ENCODE peak calls at places on chromosomes 1 and 21, in six cellular contexts. L, J, V, B, U and K are unnamed samples. For H3K4me1, the result is how much of the 10 kb centered on the place peaks cover.

GRCh38 chr1:243559575-243560172 is 290.4 kb downstream of the AKT3 start:
- DNase-seq in L (no peak), J (no peak), V (no peak), B (no peak), U (no peak), K (no peak)

GRCh38 chr1:21290546-21290944 is 282 bp upstream of the ECE1 start:
- DNase-seq in L (no peak), J (peak), V (no peak), B (no peak), U (no peak), K (no peak)

GRCh38 chr1:158146165-158146564 is 34.5 kb upstream of the CD1D start:
- DNase-seq in L (no peak), J (no peak), V (no peak), B (no peak), U (no peak), K (no peak)

GRCh38 chr1:27609618-27610240 is 5.8 kb upstream of the AHDC1 start:
- DNase-seq in L (no peak), J (no peak), V (no peak), B (no peak), U (no peak), K (no peak)

GRCh38 chr1:191993549-191993948 is 164.7 kb upstream of the RGS18 start:
- DNase-seq in L (no peak), J (peak), V (no peak), B (no peak), U (peak), K (no peak)

GRCh38 chr21:24336491-24336890 is 1270.8 kb downstream of the MRPL39 start:
- DNase-seq in L (no peak), J (no peak), V (no peak), B (no peak), U (no peak), K (no peak)

GRCh38 chr1:232430467-232430866 is 199.5 kb downstream of the SIPA1L2 start:
- DNase-seq in L (no peak), J (no peak), V (no peak), B (no peak), U (no peak), K (no peak)

GRCh38 chr1:161218301-161219077 is 3.4 kb downstream of the FCER1G start:
- DNase-seq in L (no peak), J (no peak), V (no peak), B (no peak), U (no peak), K (no peak)

GRCh38 chr1:175191654-175192053 is 922 bp downstream of the KIAA0040 start:
- DNase-seq in L (no peak), J (peak), V (no peak), B (no peak), U (no peak), K (no peak)

GRCh38 chr1:3543076-3544049 is 67.9 kb downstream of the MEGF6 start:
- DNase-seq in L (no peak), J (no peak), V (peak), B (peak), U (no peak), K (peak)

GRCh38 chr1:3545363-3546047 is 65.8 kb downstream of the MEGF6 start:
- DNase-seq in L (no peak), J (no peak), V (no peak), B (peak), U (peak), K (no peak)

GRCh38 chr1:3546048-3546384 is 65.3 kb downstream of the MEGF6 start:
- DNase-seq in L (no peak), J (no peak), V (no peak), B (no peak), U (no peak), K (no peak)

GRCh38 chr1:3542635-3543034 is 68.7 kb downstream of the MEGF6 start:
- DNase-seq in L (no peak), J (no peak), V (no peak), B (no peak), U (no peak), K (no peak)

DNA sequence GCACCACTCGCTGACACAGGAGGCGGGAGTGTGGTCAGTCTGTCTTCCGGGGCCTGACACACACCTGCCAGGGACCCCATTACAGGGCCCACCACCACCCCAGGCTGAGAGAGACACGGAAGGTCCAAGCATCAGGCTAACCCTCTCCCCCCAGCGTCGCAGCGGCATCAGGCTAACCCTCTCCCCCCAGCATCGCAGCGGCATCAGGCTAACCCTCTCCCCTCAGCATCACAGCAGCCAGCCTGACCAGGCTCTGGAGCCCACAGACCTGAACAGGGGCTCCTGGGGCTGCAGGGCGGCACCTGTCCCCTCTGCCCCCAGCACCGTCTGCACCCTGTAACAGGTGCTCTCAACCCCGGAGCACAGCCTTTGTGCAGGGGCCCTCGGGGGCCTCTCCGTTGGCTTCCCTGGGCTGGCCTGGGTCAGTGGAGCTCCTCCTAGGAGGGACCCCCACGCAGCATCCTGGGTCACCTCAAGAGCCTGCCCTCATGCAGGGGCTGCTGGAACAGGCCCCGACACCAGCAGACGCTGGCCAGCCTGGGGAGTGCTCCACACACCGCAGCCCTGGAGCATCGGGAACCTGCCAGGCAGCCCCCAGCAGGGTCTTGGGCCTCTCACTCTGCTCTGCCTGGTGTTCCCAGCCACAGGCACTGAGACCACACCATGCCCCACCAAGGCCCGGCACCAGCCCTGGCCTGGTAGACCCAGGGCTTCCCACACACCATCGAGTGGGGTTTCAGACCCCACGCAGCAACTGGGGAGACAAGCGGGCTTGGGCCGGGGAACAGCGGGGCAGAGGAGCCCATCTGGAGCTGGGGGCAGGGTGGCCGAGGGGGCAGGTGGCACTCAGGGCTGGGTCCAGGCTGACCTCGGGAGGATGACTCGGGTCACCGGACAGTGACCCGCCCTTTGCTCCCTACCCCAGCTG is 67.0 kb downstream of the MEGF6 start:
- DNase-seq in L (no peak), J (no peak), V (no peak), B (no peak), U (no peak), K (no peak)
- H3K4me1 ChIP-seq in L (under half), J (under half), V (under half), B (under half), U (under half), K (under half)

GRCh38 chr1:22319608-22320007 is 132.0 kb upstream of the ZBTB40 start:
- DNase-seq in L (no peak), J (no peak), V (no peak), B (no peak), U (no peak), K (no peak)
- H3K4me1 ChIP-seq in L (under half), J (half or more), V (under half), B (under half), U (under half), K (under half)

GRCh38 chr1:201606581-201606980 is 67.7 kb downstream of the NAV1 start:
- DNase-seq in L (no peak), J (no peak), V (no peak), B (peak), U (no peak), K (no peak)

GRCh38 chr1:201605385-201605747 is 66.4 kb downstream of the NAV1 start:
- DNase-seq in L (no peak), J (no peak), V (no peak), B (no peak), U (no peak), K (no peak)

GRCh38 chr1:201608635-201609395 is 69.9 kb downstream of the NAV1 start:
- DNase-seq in L (no peak), J (no peak), V (no peak), B (peak), U (no peak), K (no peak)

GRCh38 chr1:201603613-201604232 is 64.8 kb downstream of the NAV1 start:
- DNase-seq in L (no peak), J (no peak), V (no peak), B (no peak), U (no peak), K (no peak)

DNA sequence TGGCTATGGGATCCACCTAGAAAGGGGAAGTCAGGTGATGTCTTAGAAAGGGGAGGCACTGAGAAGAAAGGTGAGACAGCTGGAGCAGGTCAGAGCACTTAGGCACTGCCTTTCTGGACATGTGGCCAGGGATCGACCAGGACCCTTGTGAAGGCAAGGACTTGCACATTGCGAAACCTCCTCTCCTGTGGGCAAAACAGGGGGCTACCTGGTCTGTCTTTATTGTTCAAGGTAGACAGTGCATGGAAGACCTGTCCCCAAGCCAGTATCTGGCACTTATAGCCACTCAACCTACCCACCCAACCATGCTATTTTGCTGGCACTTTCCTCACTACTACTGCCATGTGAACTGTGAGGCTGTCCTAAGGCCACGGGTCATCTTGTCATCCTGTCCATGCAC is 67.2 kb downstream of the NAV1 start:
- DNase-seq in L (no peak), J (no peak), V (no peak), B (no peak), U (no peak), K (no peak)
- H3K4me1 ChIP-seq in L (under half), J (under half), V (under half), B (under half), U (under half), K (under half)

DNA sequence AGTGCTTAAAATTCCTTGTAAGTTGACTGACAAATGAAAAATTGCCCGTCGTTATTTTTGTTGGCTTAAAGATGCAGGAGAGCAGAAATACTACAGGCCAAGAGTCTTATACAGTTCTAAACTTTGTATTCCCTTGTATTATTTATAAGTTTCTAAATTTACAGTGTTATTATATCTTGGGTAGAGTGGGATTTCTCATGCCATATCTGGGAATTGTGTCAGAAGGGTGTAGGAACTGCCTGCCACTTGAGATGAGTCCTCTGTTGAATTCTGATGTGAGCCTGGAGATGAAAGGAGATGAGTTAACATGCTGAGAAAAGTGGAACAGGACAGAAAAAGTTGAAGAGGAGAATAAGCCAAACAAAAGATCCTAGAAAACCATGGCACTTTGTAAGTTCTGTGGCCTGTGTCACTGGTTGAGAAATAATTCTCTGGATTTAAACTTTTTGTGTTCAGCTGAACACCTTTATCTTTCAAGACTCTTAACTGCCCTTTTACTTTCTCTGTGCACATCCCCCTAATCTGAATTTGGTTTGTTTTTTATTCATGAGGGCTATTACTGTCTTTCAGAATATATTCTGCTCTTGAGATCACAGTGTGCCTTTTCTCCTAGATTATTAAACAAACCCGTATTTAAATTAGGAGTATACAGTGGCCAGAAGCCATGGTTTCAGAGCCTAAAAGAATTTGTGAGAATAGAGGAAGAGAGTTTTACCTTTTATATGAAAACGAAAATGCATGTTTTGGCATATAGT is 1.5 kb downstream of the DESI2 start:
- DNase-seq in L (no peak), J (no peak), V (no peak), B (no peak), U (no peak), K (no peak)
- H3K4me1 ChIP-seq in L (under half), J (under half), V (under half), B (under half), U (under half), K (under half)

GRCh38 chr1:226731257-226731893 is 7.7 kb downstream of the ITPKB start:
- DNase-seq in L (no peak), J (no peak), V (no peak), B (no peak), U (no peak), K (no peak)

GRCh38 chr1:226734611-226735153 is 4.4 kb downstream of the ITPKB start:
- DNase-seq in L (no peak), J (no peak), V (no peak), B (no peak), U (no peak), K (no peak)

GRCh38 chr1:226733309-226733708 is 5.8 kb downstream of the ITPKB start:
- DNase-seq in L (no peak), J (no peak), V (no peak), B (no peak), U (no peak), K (no peak)

GRCh38 chr1:226733876-226734414 is 5.1 kb downstream of the ITPKB start:
- DNase-seq in L (no peak), J (no peak), V (no peak), B (no peak), U (no peak), K (no peak)

GRCh38 chr1:226732856-226733291 is 6.2 kb downstream of the ITPKB start:
- DNase-seq in L (no peak), J (no peak), V (no peak), B (no peak), U (no peak), K (no peak)
- H3K4me1 ChIP-seq in L (under half), J (under half), V (under half), B (under half), U (under half), K (under half)

GRCh38 chr1:3050603-3051002 is 18.4 kb upstream of the PRDM16 start:
- DNase-seq in L (no peak), J (no peak), V (no peak), B (no peak), U (no peak), K (no peak)

GRCh38 chr1:3053986-3054385 is 15.0 kb upstream of the PRDM16 start:
- DNase-seq in L (no peak), J (no peak), V (no peak), B (no peak), U (no peak), K (no peak)

GRCh38 chr1:3053366-3053980 is 15.5 kb upstream of the PRDM16 start:
- DNase-seq in L (no peak), J (no peak), V (no peak), B (no peak), U (no peak), K (no peak)

GRCh38 chr1:3051270-3052268 is 17.4 kb upstream of the PRDM16 start:
- DNase-seq in L (no peak), J (no peak), V (no peak), B (no peak), U (no peak), K (no peak)

GRCh38 chr1:3052501-3052900 is 16.5 kb upstream of the PRDM16 start:
- DNase-seq in L (no peak), J (no peak), V (no peak), B (no peak), U (no peak), K (no peak)
- H3K4me1 ChIP-seq in L (under half), J (under half), V (under half), B (under half), U (under half), K (under half)

GRCh38 chr1:33358114-33358770 is 37.3 kb upstream of the A3GALT2 start:
- DNase-seq in L (no peak), J (no peak), V (no peak), B (no peak), U (no peak), K (no peak)
- H3K4me1 ChIP-seq in L (under half), J (under half), V (under half), B (under half), U (half or more), K (under half)

GRCh38 chr1:188433428-188433827 is 1604.7 kb downstream of the PLA2G4A start:
- DNase-seq in L (no peak), J (no peak), V (no peak), B (no peak), U (no peak), K (no peak)
- H3K4me1 ChIP-seq in L (under half), J (under half), V (under half), B (under half), U (under half), K (under half)